ENCODE peak calls at places on chromosomes 4 and X, in five cellular contexts. A is stimulated activated CD8-positive, alpha-beta memory T cell treated with anti-CD3 and anti-CD28 coated beads, Interleukin-12 subunit alpha, Interleukin-12 subunit beta, amount 100 ng/mL, for 4 hours; B is EL; F is frontal cortex; H is MCF 10A. N is an unnamed sample.

GRCh38 chr4:53855886-53856260 is 208.5 kb downstream of the CHIC2 start:
- DNase-seq in A (no peak), B (peak; percentile 69), F (no peak), H (peak; percentile 21), N (no peak)

GRCh38 chr4:154560824-154561231 is 2.0 kb upstream of the FGB start:
- DNase-seq in A (no peak), B (peak; percentile 78), F (no peak), H (peak; percentile 67), N (no peak)

GRCh38 chr4:165458451-165458850 is 79.6 kb downstream of the CPE start:
- DNase-seq in A (no peak), B (no peak), F (no peak), H (no peak), N (no peak)

GRCh38 chrX:150869450-150869849 is 29.0 kb downstream of the CD99L2 start:
- DNase-seq in A (no peak), B (no peak), F (peak; percentile 7), H (no peak), N (no peak)

GRCh38 chr4:78033859-78034258 is 23.3 kb upstream of the FRAS1 start:
- DNase-seq in A (no peak), B (no peak), F (no peak), H (no peak), N (no peak)

GRCh38 chr4:37767546-37767945 is 58.9 kb upstream of the PGM2 start:
- DNase-seq in A (no peak), B (peak; percentile 33), F (no peak), H (peak; percentile 64), N (no peak)

GRCh38 chr4:125985856-125986255 is 671.1 kb downstream of the FAT4 start:
- DNase-seq in A (no peak), B (no peak), F (no peak), H (no peak), N (no peak)

GRCh38 chrX:140723251-140723650 is 13.7 kb downstream of the LINC00632 start:
- DNase-seq in A (no peak), B (no peak), F (no peak), H (no peak), N (no peak)

GRCh38 chrX:25288676-25289075 is 272.9 kb upstream of the ARX start:
- DNase-seq in A (no peak), B (no peak), F (no peak), H (peak; percentile 61), N (no peak)

GRCh38 chrX:2159393-2159792 is 341.4 kb downstream of the DHRSX start:
- DNase-seq in A (no peak), B (no peak), F (no peak), H (no peak), N (no peak)

GRCh38 chr4:59608466-59608865 is 1591.7 kb upstream of the ADGRL3 start:
- DNase-seq in A (no peak), B (peak; percentile 39), F (no peak), H (peak; percentile 13), N (no peak)

GRCh38 chr4:184688447-184688846 is 38.9 kb downstream of the PRIMPOL start:
- DNase-seq in A (no peak), B (peak; percentile 95), F (no peak), H (peak; percentile 93), N (no peak)

N was measured in stimulated activated effector memory CD8-positive, alpha-beta T cell treated with anti-CD3 and anti-CD28 coated beads, Interleukin-12 subunit alpha, Interleukin-12 subunit beta, amount 100 ng/mL, for 72 hours.